ENCODE peak calls at places on chromosome 13, in nine cellular contexts. O is stimulated activated CD4-positive, alpha-beta T cell treated with anti-CD3 and anti-CD28 coated beads, Interleukin-1b, Interleukin-23, amount 100 ng/mL, for 1 hour; Z is NCI-H1092 treated with DMSO at 0.1 percent for 48 hours; E is NCI-H187; Y is stimulated activated CD8-positive, alpha-beta memory T cell treated with anti-CD3 and anti-CD28 coated beads, Interleukin-12 subunit alpha, Interleukin-12 subunit beta, amount 100 ng/mL, for 4 hours; T is GOT3; J is MV-4-11; R is heart left ventricle; W is mesothelial cell of epicardium. S is an unnamed sample.

GRCh38 chr13:21674271-21675009 is 3.6 kb downstream of the FGF9 start:
- DNase-seq in O (no peak), Z (peak), E (peak), Y (peak), T (no peak), J (no peak), R (peak), W (no peak), S (no peak)

GRCh38 chr13:38202730-38203129 is 146.9 kb upstream of the UFM1 start:
- DNase-seq in O (no peak), Z (no peak), E (no peak), Y (no peak), T (no peak), J (no peak), R (no peak), W (no peak), S (no peak)

GRCh38 chr13:29702912-29703351 is 107.4 kb upstream of the SLC7A1 start:
- DNase-seq in O (no peak), Z (no peak), E (no peak), Y (no peak), T (peak), J (peak), R (peak), W (no peak), S (peak)

GRCh38 chr13:32216281-32216680 is 98.9 kb downstream of the ZAR1L start:
- DNase-seq in O (no peak), Z (no peak), E (no peak), Y (no peak), T (no peak), J (no peak), R (no peak), W (no peak), S (no peak)

GRCh38 chr13:45411226-45411625 is 6.9 kb downstream of the SLC25A30 start:
- DNase-seq in O (no peak), Z (no peak), E (no peak), Y (no peak), T (no peak), J (no peak), R (no peak), W (no peak), S (no peak)

GRCh38 chr13:44930907-44931676 is 58.2 kb downstream of the NUFIP1 start:
- DNase-seq in O (no peak), Z (peak), E (peak), Y (no peak), T (no peak), J (peak), R (no peak), W (no peak), S (no peak)

GRCh38 chr13:29679357-29680050 is 84.0 kb upstream of the SLC7A1 start:
- DNase-seq in O (no peak), Z (peak), E (no peak), Y (no peak), T (no peak), J (no peak), R (peak), W (no peak), S (no peak)

GRCh38 chr13:29935309-29935981 is 85.0 kb upstream of the UBL3 start:
- DNase-seq in O (peak), Z (no peak), E (peak), Y (peak), T (no peak), J (peak), R (no peak), W (no peak), S (no peak)

GRCh38 chr13:50378513-50378970 is 363.3 kb downstream of the KCNRG start:
- DNase-seq in O (no peak), Z (no peak), E (no peak), Y (no peak), T (no peak), J (peak), R (no peak), W (no peak), S (no peak)

GRCh38 chr13:35139591-35139990 is 197.5 kb downstream of the NBEA start:
- DNase-seq in O (no peak), Z (no peak), E (no peak), Y (no peak), T (no peak), J (peak), R (no peak), W (no peak), S (no peak)

GRCh38 chr13:66071018-66071417 is 1159.1 kb downstream of the PCDH9 start:
- DNase-seq in O (no peak), Z (no peak), E (no peak), Y (no peak), T (no peak), J (no peak), R (no peak), W (no peak), S (no peak)

GRCh38 chr13:113110852-113111315 is 5.3 kb downstream of the F7 start:
- DNase-seq in O (no peak), Z (no peak), E (no peak), Y (peak), T (no peak), J (no peak), R (no peak), W (no peak), S (no peak)

GRCh38 chr13:51970251-51970793 is 40.9 kb downstream of the ATP7B start:
- DNase-seq in O (no peak), Z (no peak), E (no peak), Y (no peak), T (no peak), J (no peak), R (no peak), W (no peak), S (no peak)

GRCh38 chr13:61110804-61111203 is 304.8 kb downstream of the PCDH20 start:
- DNase-seq in O (no peak), Z (no peak), E (no peak), Y (no peak), T (no peak), J (no peak), R (no peak), W (no peak), S (no peak)

GRCh38 chr13:36417328-36417727 is 15.0 kb upstream of the CCNA1 start:
- DNase-seq in O (no peak), Z (no peak), E (no peak), Y (no peak), T (no peak), J (peak), R (no peak), W (no peak), S (no peak)

S was measured in tibial artery.